ENCODE peak calls at places on chromosomes 2 and 18, in four cellular contexts. T, K, S and X are unnamed samples.

GRCh38 chr18:46660955-46661749 is 4.1 kb upstream of the LOXHD1 start:
- DNase-seq in T (no peak), K (no peak), S (peak), X (peak)

GRCh38 chr18:48021273-48021914 is 90.9 kb upstream of the SMAD2 start:
- DNase-seq in T (no peak), K (no peak), S (no peak), X (no peak)

GRCh38 chr2:135612319-135612718 is 81.0 kb downstream of the R3HDM1 start:
- DNase-seq in T (no peak), K (no peak), S (no peak), X (no peak)

GRCh38 chr2:176088937-176089842 is 3.3 kb upstream of the HOXD13 start:
- DNase-seq in T (no peak), K (no peak), S (no peak), X (no peak)

GRCh38 chr18:38422216-38422615 is 856.6 kb upstream of the CELF4 start:
- DNase-seq in T (no peak), K (no peak), S (no peak), X (no peak)

GRCh38 chr2:85678384-85678783 is 10.4 kb upstream of the SFTPB start:
- DNase-seq in T (no peak), K (no peak), S (no peak), X (no peak)

GRCh38 chr18:22983175-22983574 is 50.0 kb downstream of the RBBP8 start:
- DNase-seq in T (peak), K (no peak), S (peak), X (peak)

GRCh38 chr2:158782126-158782525 is 13.0 kb upstream of the DAPL1 start:
- DNase-seq in T (no peak), K (no peak), S (no peak), X (no peak)

GRCh38 chr18:12990128-12990485 is 1.1 kb upstream of the CEP192 start:
- DNase-seq in T (no peak), K (no peak), S (no peak), X (no peak)

GRCh38 chr2:141021109-141021508 is 1109.7 kb downstream of the LRP1B start:
- DNase-seq in T (peak), K (no peak), S (peak), X (peak)

GRCh38 chr2:159148891-159149290 is 137.6 kb downstream of the WDSUB1 start:
- DNase-seq in T (no peak), K (no peak), S (no peak), X (peak)

GRCh38 chr18:74456409-74457042 is 582 bp downstream of the DIPK1C start:
- DNase-seq in T (no peak), K (no peak), S (no peak), X (no peak)

GRCh38 chr2:177889812-177890460 is 182.6 kb downstream of the PDE11A start:
- DNase-seq in T (no peak), K (no peak), S (no peak), X (no peak)

GRCh38 chr18:2848145-2848878 is 1.5 kb downstream of the EMILIN2 start:
- DNase-seq in T (no peak), K (no peak), S (peak), X (peak)

GRCh38 chr2:182647499-182647787 is 68.6 kb upstream of the DNAJC10 start:
- DNase-seq in T (no peak), K (no peak), S (no peak), X (no peak)

GRCh38 chr2:108354171-108354570 is 23.6 kb upstream of the SULT1C4 start:
- DNase-seq in T (no peak), K (no peak), S (no peak), X (no peak)
- H3K4me3 ChIP-seq in T (no peak), K (no peak), S (no peak), X (no peak)

GRCh38 chr2:30149513-30149912 is 2.7 kb downstream of the YPEL5 start:
- DNase-seq in T (peak), K (no peak), S (no peak), X (no peak)
- H3K4me3 ChIP-seq in T (no peak), K (no peak), S (no peak), X (no peak)

GRCh38 chr2:53881360-53881759 is 21.6 kb upstream of the GPR75 start:
- DNase-seq in T (no peak), K (no peak), S (no peak), X (no peak)

GRCh38 chr2:53880756-53881155 is 21.0 kb upstream of the GPR75 start:
- DNase-seq in T (peak), K (no peak), S (peak), X (peak)

GRCh38 chr2:53886406-53887280 is 26.9 kb upstream of the GPR75 start:
- DNase-seq in T (peak), K (no peak), S (no peak), X (no peak)

GRCh38 chr2:53884883-53885282 is 25.1 kb upstream of the GPR75 start:
- DNase-seq in T (no peak), K (no peak), S (no peak), X (no peak)
- H3K4me3 ChIP-seq in T (no peak), K (no peak), S (no peak), X (no peak)

DNA sequence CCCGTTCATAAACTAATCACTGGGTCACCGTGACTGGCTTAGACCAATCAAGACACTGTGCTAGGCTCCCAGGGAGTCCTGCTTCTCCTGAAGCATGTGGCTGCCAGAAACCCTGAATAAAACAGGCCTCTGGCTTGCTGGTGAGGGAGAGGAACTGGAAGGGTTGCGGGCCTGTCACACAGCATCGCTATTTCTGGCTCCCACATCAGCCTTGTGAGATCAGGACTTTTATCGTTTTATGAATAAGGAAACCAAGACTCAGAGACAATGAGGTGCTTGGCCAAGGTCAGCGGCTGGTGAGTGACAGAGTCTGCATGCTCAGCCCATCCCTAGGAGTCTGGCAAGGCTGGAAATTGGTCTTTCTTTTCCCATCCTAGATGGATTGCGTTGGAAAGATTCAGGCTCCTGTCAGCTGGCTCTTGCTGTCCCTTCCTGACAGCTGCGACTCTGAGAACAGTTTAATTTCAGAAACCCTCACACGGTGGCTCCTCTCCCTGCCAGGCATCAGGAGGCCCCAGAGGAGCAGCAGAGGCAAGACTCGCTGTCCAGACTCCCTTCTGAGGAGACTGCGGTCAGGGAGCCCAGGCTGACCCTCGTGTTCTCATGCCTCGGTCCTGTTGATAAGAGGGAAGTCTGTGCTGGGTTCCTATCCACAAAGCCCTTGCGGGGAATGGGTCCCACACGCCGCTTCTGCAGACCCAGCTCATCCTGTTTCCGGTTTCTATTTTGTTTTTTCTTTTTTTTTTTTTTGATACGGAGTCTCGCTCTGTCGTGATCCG is 104.4 kb upstream of the TAF1B start:
- DNase-seq in T (no peak), K (peak), S (no peak), X (peak)
- H3K4me3 ChIP-seq in T (no peak), K (peak), S (no peak), X (peak)

GRCh38 chr2:726158-726557 is 49.0 kb upstream of the TMEM18 start:
- DNase-seq in T (no peak), K (no peak), S (no peak), X (no peak)
- H3K4me3 ChIP-seq in T (no peak), K (no peak), S (no peak), X (no peak)

GRCh38 chr2:17517481-17518211 is 594 bp downstream of the RAD51AP2 start:
- DNase-seq in T (no peak), K (no peak), S (no peak), X (no peak)
- H3K4me3 ChIP-seq in T (no peak), K (peak), S (peak), X (peak)

GRCh38 chr2:64637931-64638330 is 15.8 kb downstream of the SERTAD2 start:
- DNase-seq in T (peak), K (no peak), S (no peak), X (peak)

GRCh38 chr2:64637000-64637628 is 16.6 kb downstream of the SERTAD2 start:
- DNase-seq in T (no peak), K (no peak), S (no peak), X (no peak)

GRCh38 chr2:64638502-64639120 is 15.1 kb downstream of the SERTAD2 start:
- DNase-seq in T (peak), K (no peak), S (no peak), X (no peak)

GRCh38 chr2:64634338-64635267 is 19.1 kb downstream of the SERTAD2 start:
- DNase-seq in T (no peak), K (no peak), S (peak), X (peak)

DNA sequence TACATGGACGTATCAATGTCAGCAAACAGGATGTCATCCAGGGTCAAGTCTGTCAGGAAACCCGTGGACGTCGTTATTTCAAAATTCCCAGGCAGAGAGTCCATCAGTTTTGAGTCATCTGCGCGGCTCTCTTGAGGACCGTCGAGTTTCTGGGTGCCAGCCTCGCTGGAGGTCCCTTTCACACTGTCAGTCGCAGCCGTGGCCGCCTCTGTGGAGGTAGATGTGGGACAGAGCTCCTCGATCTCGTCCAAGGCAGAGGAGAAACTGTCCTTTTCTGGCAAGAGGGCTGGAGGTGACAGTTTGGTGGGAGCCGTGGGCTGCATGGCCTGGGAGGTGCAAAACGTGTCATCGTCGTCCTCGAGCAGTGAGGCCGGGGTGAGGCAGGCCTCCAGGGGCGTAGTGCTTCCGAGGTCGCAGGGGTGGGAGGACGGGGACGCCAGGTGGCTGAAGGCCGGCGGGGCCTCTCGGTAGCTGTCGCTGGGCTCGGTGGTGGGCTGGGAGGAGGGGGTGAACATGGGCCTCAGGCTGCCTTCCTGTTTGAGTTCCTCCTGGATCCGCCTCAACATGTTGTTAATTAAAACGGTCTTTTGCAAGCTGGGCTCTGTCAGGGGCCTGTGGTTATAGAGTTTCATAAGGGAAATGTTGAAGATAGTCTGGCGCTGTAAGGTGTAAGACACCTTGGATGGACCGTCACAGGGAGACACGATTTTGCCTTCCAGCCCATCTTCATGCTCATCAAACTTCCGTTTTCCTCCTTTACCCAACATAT is 17.4 kb downstream of the SERTAD2 start:
- DNase-seq in T (no peak), K (no peak), S (no peak), X (no peak)
- H3K4me3 ChIP-seq in T (no peak), K (no peak), S (no peak), X (no peak)